ENCODE peak calls at places on chromosomes 3 and 15, in ten cellular contexts. X is GM13976; L is NCI-H1105; K is tibial artery; V is SW480; N is fibroblast of lung; G is activated naive CD8-positive, alpha-beta T cell treated with anti-CD3 and anti-CD28 coated beads, Interleukin-2, amount 10 ng/mL, durations not matched to agents 7 days and 5 days; O is stimulated activated CD8-positive, alpha-beta memory T cell treated with anti-CD3 and anti-CD28 coated beads, Interleukin-4, amount 100 ng/mL, for 24 hours; W is lower lobe of right lung; Z is stomach. Y is an unnamed sample.

GRCh38 chr3:53804697-53805462 is 41.3 kb downstream of the CHDH start:
- DNase-seq in L (no peak), G (no peak), W (no peak), N (peak), X (no peak), Z (no peak), K (peak), V (peak), O (no peak), Y (peak)

GRCh38 chr3:57962448-57962834 is 45.8 kb upstream of the FLNB start:
- DNase-seq in L (no peak), N (no peak), V (no peak), K (no peak), W (no peak), Z (no peak), X (no peak), O (no peak), G (no peak), Y (no peak)

GRCh38 chr15:50145451-50145872 is 26.4 kb upstream of the ATP8B4 start:
- DNase-seq in N (peak), O (no peak), L (peak), X (peak), G (no peak), K (no peak), W (no peak), Z (no peak), V (peak), Y (peak)

GRCh38 chr15:58556028-58556361 is 124.2 kb downstream of the LIPC start:
- DNase-seq in L (no peak), V (no peak), W (no peak), N (no peak), K (no peak), Z (no peak), G (no peak), X (no peak), O (no peak), Y (no peak)

GRCh38 chr3:4938583-4938982 is 40.7 kb upstream of the BHLHE40 start:
- DNase-seq in G (no peak), L (no peak), N (no peak), K (no peak), Z (no peak), X (no peak), W (no peak), O (no peak), V (no peak), Y (no peak)

GRCh38 chr3:194466761-194467356 is 19.9 kb downstream of the ATP13A3 start:
- DNase-seq in V (no peak), Z (no peak), G (no peak), N (no peak), L (no peak), W (no peak), X (no peak), O (no peak), K (no peak), Y (no peak)

GRCh38 chr15:41934843-41935242 is 37.5 kb downstream of the EHD4 start:
- DNase-seq in L (no peak), X (peak), Z (peak), G (peak), N (no peak), K (peak), W (peak), V (peak), O (peak), Y (no peak)

GRCh38 chr3:133413166-133414020 is 13.5 kb downstream of the BFSP2 start:
- DNase-seq in Z (no peak), O (no peak), V (peak), X (no peak), L (no peak), N (peak), K (no peak), G (no peak), W (no peak), Y (peak)

GRCh38 chr3:109113361-109113760 is 4.6 kb downstream of the MORC1 start:
- DNase-seq in O (no peak), G (no peak), N (no peak), K (no peak), Z (no peak), V (no peak), X (no peak), L (no peak), W (no peak), Y (no peak)

GRCh38 chr3:194691481-194692281 is 6.0 kb downstream of the FAM43A start:
- DNase-seq in W (no peak), G (no peak), V (no peak), K (no peak), X (peak), L (no peak), N (no peak), Z (peak), O (no peak), Y (no peak)

Y was measured in AG08396.